ENCODE peak calls at places on chromosomes 11 and 22, in four cellular contexts. V is prostate gland, O is HL-60, J is endothelial cell of umbilical vein. E is an unnamed sample.

GRCh38 chr11:65997286-65997685 is 4.7 kb downstream of the EIF1AD start:
- DNase-seq in V (no peak), O (peak; percentile 50), J (no peak), E (no peak)

GRCh38 chr11:65225284-65226102 is 36.3 kb upstream of the POLA2 start:
- DNase-seq in V (peak; percentile 53), O (peak; percentile 49), J (peak; percentile 55), E (peak; percentile 88)

GRCh38 chr11:118277312-118277711 is 13.2 kb upstream of the MPZL2 start:
- DNase-seq in V (peak; percentile 68), O (no peak), J (peak; percentile 83), E (peak; percentile 17)

GRCh38 chr11:128595221-128595620 is 7.9 kb upstream of the ETS1 start:
- DNase-seq in V (no peak), O (no peak), J (peak; percentile 93), E (no peak)

GRCh38 chr11:61297341-61297740 is 2.2 kb upstream of the VWCE start:
- DNase-seq in O (no peak), J (no peak), V (peak; percentile 21), E (no peak)

GRCh38 chr11:86202013-86202336 is 42.6 kb upstream of the EED start:
- DNase-seq in V (no peak), O (peak; percentile 69), J (no peak), E (no peak)

GRCh38 chr11:65311197-65311631 is 3.5 kb upstream of the CDC42EP2 start:
- DNase-seq in O (no peak), J (no peak), V (no peak), E (no peak)

GRCh38 chr22:49368976-49369725 is 458.5 kb downstream of the BRD1 start:
- DNase-seq in V (no peak), O (no peak), J (no peak), E (no peak)

GRCh38 chr11:78449866-78450265 is 32.2 kb upstream of the GAB2 start:
- DNase-seq in V (no peak), J (no peak), O (no peak), E (no peak)

GRCh38 chr22:47965066-47965465 is 1202.6 kb downstream of the TBC1D22A start:
- DNase-seq in J (no peak), V (no peak), O (no peak), E (no peak)

GRCh38 chr22:19942886-19943664 is 1.5 kb upstream of the TXNRD2 start:
- DNase-seq in J (peak; percentile 72), V (peak; percentile 65), O (peak; percentile 72), E (no peak)

GRCh38 chr22:19943665-19944026 is 2.0 kb upstream of the TXNRD2 start:
- DNase-seq in V (no peak), O (peak; percentile 69), J (no peak), E (peak; percentile 49)

GRCh38 chr22:19941365-19942070 is at the start of the genes COMT and TXNRD2:
- DNase-seq in O (peak; percentile 60), J (peak; percentile 57), V (peak; percentile 54), E (peak; percentile 70)

GRCh38 chr22:19942071-19942885 is 660 bp upstream of the TXNRD2 start:
- DNase-seq in O (peak; percentile 74), J (peak; percentile 55), V (no peak), E (no peak)

DNA sequence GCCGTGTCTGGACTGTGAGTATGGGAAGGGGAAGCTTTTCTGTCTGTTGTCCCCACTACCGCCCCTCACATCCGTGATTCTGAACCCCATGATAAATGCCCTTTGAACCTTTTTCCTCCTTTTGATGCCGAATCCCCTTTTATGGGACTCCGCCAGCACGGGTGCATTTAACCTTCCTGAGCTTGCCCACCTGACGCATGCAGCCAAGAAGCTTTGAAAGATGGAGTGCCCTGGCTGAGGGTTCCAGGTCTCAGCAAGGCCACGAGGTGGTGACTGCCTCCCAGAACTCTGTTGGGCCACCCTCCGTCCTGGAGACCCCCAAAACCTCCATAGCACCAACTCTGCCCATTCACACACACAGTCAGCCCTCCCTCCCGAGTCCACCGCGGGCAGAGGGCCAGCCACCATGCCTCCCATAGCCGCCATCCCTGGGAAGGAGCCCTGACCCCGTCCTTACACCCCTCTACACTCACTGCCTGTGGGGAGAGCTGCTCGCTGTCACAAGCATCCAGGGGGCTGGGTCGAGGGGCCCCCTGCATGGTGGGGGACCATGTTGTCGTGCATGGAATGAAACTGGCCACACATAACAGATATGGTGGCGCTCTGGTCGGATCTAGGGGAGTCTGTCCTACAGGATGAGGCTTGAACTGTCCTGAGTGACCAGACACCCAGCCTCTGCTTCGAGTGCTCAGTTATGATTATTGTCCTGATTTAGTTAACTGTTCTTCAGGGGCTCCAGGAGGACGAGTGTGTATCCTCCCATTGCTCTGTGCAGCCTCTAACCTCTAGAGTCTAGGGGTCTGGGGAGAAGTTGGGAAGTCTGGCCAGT is 822 bp upstream of the COMT start:
- DNase-seq in J (no peak), V (no peak), O (no peak), E (no peak)
- TF ChIP-seq POLR2AphosphoS5 in J (no peak), V (no peak), O (no peak), E (no peak)

DNA sequence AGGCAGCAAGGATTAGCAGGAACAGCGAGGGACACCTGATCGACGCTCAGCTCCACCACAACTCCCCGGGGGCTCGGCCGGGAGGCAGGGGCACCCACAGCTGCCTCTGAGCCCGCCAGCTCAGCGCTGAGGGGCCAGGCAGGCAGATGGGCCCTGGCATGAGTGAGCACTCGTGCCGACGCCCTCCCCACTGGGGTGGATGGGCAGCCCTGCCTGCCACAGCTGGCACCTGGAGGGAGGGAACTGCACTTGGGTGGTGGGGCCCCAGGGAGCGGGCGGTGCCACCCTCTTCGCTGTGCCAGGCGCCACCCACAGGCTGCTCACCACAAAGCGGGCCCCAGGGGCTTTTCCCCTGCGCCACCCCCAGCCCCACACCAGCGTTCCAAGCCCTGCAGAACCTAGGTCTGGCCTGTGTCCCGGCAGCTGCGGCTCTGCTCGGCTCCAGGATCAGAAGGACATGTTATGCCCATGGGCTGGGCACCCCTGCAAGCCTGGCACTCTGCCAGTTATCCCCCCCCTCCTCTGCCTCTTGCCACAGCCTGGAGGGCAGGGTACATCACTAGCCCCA is 28.8 kb downstream of the WNT7B start:
- DNase-seq in V (no peak), J (no peak), O (no peak), E (no peak)
- TF ChIP-seq POLR2AphosphoS5 in V (no peak), J (no peak), O (no peak), E (no peak)

DNA sequence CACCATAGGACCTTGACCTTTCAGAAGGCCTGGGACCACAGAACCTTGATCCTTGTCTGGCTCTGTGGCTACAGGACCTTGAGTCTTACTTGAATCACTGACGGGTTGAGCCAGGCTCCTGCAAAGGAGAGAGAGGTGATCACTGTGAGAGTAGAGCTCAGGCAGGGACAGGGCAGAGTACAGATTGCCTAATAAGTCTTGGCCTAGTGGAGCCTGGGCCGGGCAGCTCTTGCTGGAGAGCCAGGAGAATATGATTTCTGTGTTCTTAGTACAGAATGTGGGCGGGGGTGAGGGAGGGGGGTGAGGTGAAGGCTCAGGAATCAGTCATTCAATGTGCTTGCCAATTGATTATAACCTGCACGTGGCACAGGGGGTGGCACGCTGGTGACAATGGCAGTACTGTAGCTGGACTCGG is 26.0 kb downstream of the SERPINH1 start:
- DNase-seq in V (no peak), O (no peak), J (no peak), E (no peak)
- TF ChIP-seq POLR2AphosphoS5 in V (no peak), O (no peak), J (no peak), E (no peak)

DNA sequence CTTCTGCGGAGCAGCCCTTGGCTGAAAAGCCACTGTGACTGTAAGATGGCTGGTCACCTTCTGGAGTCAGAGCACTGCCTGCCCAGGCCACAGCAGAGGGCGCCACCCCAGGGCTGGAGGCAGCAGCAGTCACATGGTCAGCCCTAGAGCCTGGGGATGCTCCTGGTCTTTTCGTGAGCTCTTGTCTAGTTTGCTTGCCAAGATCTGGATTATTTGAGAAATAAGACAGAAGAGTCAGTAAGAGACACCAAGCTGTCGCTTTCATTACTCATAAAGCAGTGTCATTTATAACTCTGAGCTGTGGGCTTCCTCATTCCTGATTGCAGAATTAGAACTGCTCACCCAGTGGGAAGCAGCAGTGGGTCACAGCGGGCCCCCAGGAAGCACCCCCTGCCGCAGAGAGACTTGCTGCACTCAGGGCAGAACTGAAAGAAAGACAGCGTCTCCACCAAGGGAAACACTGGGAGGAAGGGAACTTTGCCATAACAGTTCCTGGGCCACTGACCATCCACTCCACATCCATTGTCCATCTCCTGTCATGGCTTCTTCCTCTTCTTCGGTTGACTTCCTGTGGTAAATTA is 56.7 kb downstream of the PPP6R2 start:
- DNase-seq in V (no peak), O (peak; percentile 52), J (no peak), E (peak; percentile 70)
- TF ChIP-seq POLR2AphosphoS5 in V (no peak), O (peak; percentile 15), J (no peak), E (no peak)

GRCh38 chr22:20421507-20421874 is 16.1 kb downstream of the SCARF2 start:
- DNase-seq in O (no peak), V (no peak), J (no peak), E (no peak)
- TF ChIP-seq POLR2AphosphoS5 in O (no peak), V (no peak), J (no peak), E (no peak)

GRCh38 chr11:4664183-4664582 is 20.4 kb downstream of the OR51E1 start:
- DNase-seq in J (no peak), O (no peak), V (no peak), E (no peak)

GRCh38 chr11:4654635-4655335 is 11.0 kb downstream of the OR51E1 start:
- DNase-seq in O (no peak), J (no peak), V (no peak), E (no peak)

GRCh38 chr11:4664791-4665190 is 21.0 kb downstream of the OR51E1 start:
- DNase-seq in J (no peak), V (no peak), O (no peak), E (no peak)

DNA sequence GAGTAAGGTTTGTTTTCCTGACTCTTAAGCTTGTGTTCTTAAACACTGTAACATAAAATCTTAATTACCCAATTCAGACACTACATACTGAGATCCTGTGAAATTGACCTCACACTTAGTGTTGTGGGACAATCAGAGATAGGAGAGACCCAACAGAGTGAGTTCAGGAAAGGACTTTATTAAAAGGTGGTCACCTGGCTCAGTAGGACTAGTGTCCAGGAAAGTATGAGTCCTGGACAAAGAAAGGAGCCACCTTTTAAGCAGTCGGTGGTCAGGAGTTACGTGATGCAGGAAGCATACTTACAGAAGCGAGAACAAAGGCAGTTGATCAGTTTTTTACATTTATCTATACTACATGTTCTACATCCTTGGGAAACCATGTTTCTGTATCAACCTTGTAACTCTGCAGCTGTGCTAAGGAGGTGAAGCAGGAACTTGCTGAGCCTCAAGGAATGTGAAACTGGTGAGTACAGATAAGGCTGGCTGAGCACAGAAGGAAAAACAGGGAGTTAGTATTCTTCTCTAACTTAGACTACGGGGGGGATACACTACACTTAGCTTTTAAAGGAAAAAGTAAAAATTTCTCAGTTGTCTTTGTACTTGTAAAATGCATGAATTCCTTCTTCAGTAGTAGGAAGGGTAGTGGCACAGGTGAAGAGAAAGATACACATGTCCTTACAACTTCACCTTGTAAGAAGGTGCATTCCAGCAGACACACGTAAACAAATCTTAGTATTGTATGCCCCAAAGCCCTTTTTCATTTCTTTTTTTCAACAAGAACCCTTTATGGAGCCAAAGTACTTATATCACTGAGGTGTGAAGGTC is 15.1 kb downstream of the OR51E1 start:
- DNase-seq in V (no peak), O (no peak), J (no peak), E (no peak)
- TF ChIP-seq POLR2AphosphoS5 in V (no peak), O (no peak), J (no peak), E (no peak)

E was measured in GM23338.